ENCODE peak calls at places on chromosome 9, in seven cellular contexts. L is nucleus accumbens; W is neuronal stem cell; A is endodermal cell; M is NCI-H187 treated with DMSO at 0.1 percent for 48 hours; O is stimulated activated CD8-positive, alpha-beta memory T cell treated with anti-CD3 and anti-CD28 coated beads, Interleukin-15, amount 100 ng/mL, for 4 hours; G is upper lobe of right lung. U is an unnamed sample.

GRCh38 chr9:112065781-112066606 is 109.1 kb downstream of the SUSD1 start:
- DNase-seq in L (no peak), W (no peak), A (peak), M (no peak), O (no peak), G (peak), U (no peak)

GRCh38 chr9:35285731-35286130 is 123.9 kb downstream of the UNC13B start:
- DNase-seq in L (no peak), W (no peak), A (no peak), M (no peak), O (no peak), G (no peak), U (no peak)

GRCh38 chr9:128166169-128166568 is 6.1 kb downstream of the BBLN start:
- DNase-seq in L (no peak), W (no peak), A (no peak), M (no peak), O (no peak), G (no peak), U (no peak)

GRCh38 chr9:6014668-6015270 is 655 bp downstream of the RANBP6 start:
- DNase-seq in L (no peak), W (no peak), A (no peak), M (no peak), O (no peak), G (no peak), U (no peak)

GRCh38 chr9:68552700-68553099 is 12.0 kb upstream of the TMEM252 start:
- DNase-seq in L (no peak), W (no peak), A (no peak), M (no peak), O (no peak), G (no peak), U (no peak)

GRCh38 chr9:3478549-3478953 is 47.2 kb downstream of the RFX3 start:
- DNase-seq in L (no peak), W (no peak), A (no peak), M (no peak), O (no peak), G (no peak), U (no peak)

GRCh38 chr9:93125331-93125894 is 8.6 kb downstream of the NINJ1 start:
- DNase-seq in L (no peak), W (no peak), A (no peak), M (no peak), O (no peak), G (peak), U (no peak)

GRCh38 chr9:136899196-136899595 is 12.9 kb downstream of the TRAF2 start:
- DNase-seq in L (no peak), W (no peak), A (no peak), M (no peak), O (no peak), G (no peak), U (no peak)

GRCh38 chr9:109439378-109440116 is 58.6 kb downstream of the PTPN3 start:
- DNase-seq in L (no peak), W (no peak), A (no peak), M (no peak), O (no peak), G (no peak), U (no peak)

GRCh38 chr9:109278848-109279247 is 42.0 kb downstream of the EPB41L4B start:
- DNase-seq in L (no peak), W (no peak), A (no peak), M (no peak), O (no peak), G (no peak), U (no peak)

GRCh38 chr9:86241216-86241615 is 18.2 kb downstream of the C9orf153 start:
- DNase-seq in L (no peak), W (no peak), A (no peak), M (no peak), O (no peak), G (no peak), U (no peak)

GRCh38 chr9:131734165-131734610 is 5.7 kb downstream of the RAPGEF1 start:
- DNase-seq in L (no peak), W (no peak), A (no peak), M (no peak), O (no peak), G (peak), U (peak)

GRCh38 chr9:971901-972511 is 4.4 kb upstream of the DMRT3 start:
- DNase-seq in L (no peak), W (peak), A (peak), M (no peak), O (no peak), G (no peak), U (no peak)

GRCh38 chr9:77731930-77732329 is 83.8 kb upstream of the GNA14 start:
- DNase-seq in L (no peak), W (no peak), A (no peak), M (peak), O (no peak), G (no peak), U (no peak)

GRCh38 chr9:127566351-127567001 is 45.6 kb upstream of the STXBP1 start:
- DNase-seq in L (no peak), W (no peak), A (no peak), M (no peak), O (no peak), G (peak), U (no peak)

GRCh38 chr9:133204993-133205336 is 4.1 kb downstream of the OBP2B start:
- DNase-seq in L (no peak), W (no peak), A (no peak), M (no peak), O (no peak), G (peak), U (no peak)

GRCh38 chr9:124341455-124342170 is 73.6 kb downstream of the PSMB7 start:
- DNase-seq in L (no peak), W (no peak), A (no peak), M (no peak), O (no peak), G (no peak), U (no peak)

GRCh38 chr9:87606921-87607521 is 109.4 kb downstream of the DAPK1 start:
- DNase-seq in L (no peak), W (no peak), A (no peak), M (no peak), O (no peak), G (no peak), U (no peak)

GRCh38 chr9:119343161-119343720 is 26.0 kb downstream of the BRINP1 start:
- DNase-seq in L (no peak), W (no peak), A (no peak), M (no peak), O (no peak), G (no peak), U (no peak)

GRCh38 chr9:122562134-122562760 is 9.3 kb downstream of the OR1N2 start:
- DNase-seq in L (no peak), W (no peak), A (peak), M (no peak), O (peak), G (no peak), U (peak)

GRCh38 chr9:1718836-1719235 is 296.3 kb upstream of the SMARCA2 start:
- DNase-seq in L (no peak), W (no peak), A (no peak), M (peak), O (no peak), G (no peak), U (no peak)

GRCh38 chr9:79885093-79885857 is 313.5 kb downstream of the TLE4 start:
- DNase-seq in L (no peak), W (no peak), A (no peak), M (no peak), O (no peak), G (no peak), U (no peak)

GRCh38 chr9:95504053-95504963 is 12.5 kb downstream of the PTCH1 start:
- DNase-seq in L (no peak), W (no peak), A (peak), M (no peak), O (no peak), G (no peak), U (no peak)

GRCh38 chr9:76817489-76817888 is 53.3 kb downstream of the PCA3 start:
- DNase-seq in L (no peak), W (no peak), A (no peak), M (no peak), O (no peak), G (no peak), U (no peak)

U was measured in activated gamma-delta T cell treated with anti-CD3 and anti-CD28 coated beads, Interleukin-2, amount 50 U/mL, for 16 hours.